ENCODE peak calls at places on chromosome 10, in eight cellular contexts. W, B, H, F, Q, R, E and Z are unnamed samples.

GRCh38 chr10:1737222-1738061 is at the start of gene ADARB2:
- DNase-seq in W (no peak), B (no peak), H (no peak), F (no peak), Q (no peak), R (no peak), E (no peak), Z (no peak)

GRCh38 chr10:99548041-99548530 is 15.3 kb downstream of the NKX2-3 start:
- DNase-seq in W (no peak), B (no peak), H (peak; percentile 75), F (no peak), Q (no peak), R (no peak), E (peak; percentile 31), Z (no peak)

GRCh38 chr10:5545778-5546710 is 21.3 kb downstream of the CALML3 start:
- DNase-seq in W (peak; percentile 50), B (peak; percentile 73), H (peak; percentile 96), F (no peak), Q (no peak), R (peak; percentile 79), E (peak; percentile 93), Z (peak; percentile 10)

GRCh38 chr10:69816536-69816935 is 14.8 kb downstream of the COL13A1 start:
- DNase-seq in W (no peak), B (no peak), H (no peak), F (no peak), Q (no peak), R (no peak), E (no peak), Z (no peak)

GRCh38 chr10:113273151-113273876 is 279.5 kb upstream of the HABP2 start:
- DNase-seq in W (peak; percentile 57), B (peak; percentile 80), H (no peak), F (no peak), Q (no peak), R (peak; percentile 70), E (no peak), Z (no peak)

GRCh38 chr10:4826788-4827324 is 849 bp downstream of the AKR1E2 start:
- DNase-seq in W (no peak), B (no peak), H (no peak), F (peak; percentile 22), Q (no peak), R (no peak), E (no peak), Z (no peak)

GRCh38 chr10:79018591-79019011 is 50.2 kb upstream of the ZMIZ1 start:
- DNase-seq in W (no peak), B (peak; percentile 44), H (no peak), F (no peak), Q (no peak), R (peak; percentile 62), E (no peak), Z (no peak)

GRCh38 chr10:79069325-79070090 is 742 bp downstream of the ZMIZ1 start:
- DNase-seq in W (peak; percentile 67), B (peak; percentile 92), H (peak; percentile 54), F (no peak), Q (peak; percentile 54), R (peak; percentile 86), E (peak; percentile 54), Z (peak; percentile 65)

GRCh38 chr10:102646610-102647432 is 2.5 kb downstream of the TRIM8 start:
- DNase-seq in W (no peak), B (peak; percentile 89), H (peak; percentile 43), F (no peak), Q (peak; percentile 51), R (peak; percentile 85), E (peak; percentile 43), Z (no peak)

GRCh38 chr10:68127995-68128394 is 18.7 kb downstream of the MYPN start:
- DNase-seq in W (no peak), B (no peak), H (no peak), F (no peak), Q (no peak), R (no peak), E (no peak), Z (no peak)

GRCh38 chr10:13862541-13863233 is 275.9 kb downstream of the PRPF18 start:
- DNase-seq in W (no peak), B (no peak), H (no peak), F (no peak), Q (no peak), R (no peak), E (peak; percentile 33), Z (no peak)

GRCh38 chr10:133087679-133088523 is at the start of gene ADGRA1:
- DNase-seq in W (no peak), B (no peak), H (no peak), F (no peak), Q (no peak), R (no peak), E (no peak), Z (no peak)

GRCh38 chr10:104308439-104308903 is 29.8 kb downstream of the ITPRIP start:
- DNase-seq in W (no peak), B (no peak), H (no peak), F (no peak), Q (no peak), R (no peak), E (peak; percentile 28), Z (no peak)

GRCh38 chr10:86413046-86413728 is 46.6 kb upstream of the GRID1 start:
- DNase-seq in W (no peak), B (no peak), H (no peak), F (no peak), Q (no peak), R (no peak), E (peak; percentile 28), Z (no peak)

GRCh38 chr10:46245381-46245900 is 41.4 kb upstream of the ANTXRL start:
- DNase-seq in W (no peak), B (peak; percentile 41), H (no peak), F (peak; percentile 78), Q (peak; percentile 1), R (no peak), E (no peak), Z (no peak)

GRCh38 chr10:26717476-26717875 is 20.0 kb downstream of the PDSS1 start:
- DNase-seq in W (no peak), B (no peak), H (no peak), F (no peak), Q (no peak), R (no peak), E (no peak), Z (no peak)

GRCh38 chr10:77711683-77712049 is 74.1 kb upstream of the KCNMA1 start:
- DNase-seq in W (no peak), B (no peak), H (no peak), F (no peak), Q (no peak), R (no peak), E (no peak), Z (no peak)
- TF ChIP-seq CTCF in W (peak; percentile 8), B (no peak), H (peak; percentile 21), F (no peak), Q (no peak), R (peak; percentile 2), E (no peak), Z (peak; percentile 60)

GRCh38 chr10:43361532-43362190 is 9.8 kb upstream of the FXYD4 start:
- DNase-seq in W (no peak), B (no peak), H (no peak), F (no peak), Q (no peak), R (no peak), E (no peak), Z (no peak)

GRCh38 chr10:43360086-43360485 is 11.3 kb upstream of the FXYD4 start:
- DNase-seq in W (no peak), B (no peak), H (no peak), F (no peak), Q (no peak), R (no peak), E (peak; percentile 22), Z (no peak)

DNA sequence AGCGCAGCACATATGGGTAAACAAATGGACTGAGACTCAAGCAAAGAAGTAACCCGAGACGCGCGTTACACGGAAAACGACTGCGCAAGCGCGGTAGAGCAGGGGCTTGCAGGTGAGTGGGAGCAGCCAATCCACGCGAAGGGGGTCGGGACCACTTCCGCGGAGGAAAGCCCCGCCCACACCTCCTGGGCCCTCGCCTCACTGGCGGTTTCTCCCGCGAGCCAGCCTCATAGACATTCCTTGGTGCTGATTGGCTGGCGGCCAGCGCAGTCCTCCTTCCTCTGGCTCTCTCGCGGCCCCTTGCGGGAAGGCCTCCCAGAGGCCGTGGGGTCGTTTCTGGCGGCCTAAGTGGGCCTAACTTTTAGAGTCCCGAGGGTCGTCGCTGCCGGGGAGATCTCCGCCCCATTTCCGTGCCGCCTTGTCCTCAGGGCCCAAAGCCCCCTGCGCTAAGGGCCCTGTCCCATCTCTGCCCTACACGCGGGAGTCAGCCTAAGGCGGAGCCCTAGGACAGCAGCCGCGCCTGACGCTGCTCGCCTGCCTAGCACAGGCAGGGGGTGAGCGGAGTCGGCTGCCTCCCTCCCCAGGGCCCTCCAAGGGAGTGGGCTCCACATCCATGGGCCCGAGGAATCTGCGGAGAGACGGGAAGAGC is 9.1 kb upstream of the FXYD4 start:
- DNase-seq in W (peak; percentile 97), B (peak; percentile 98), H (peak; percentile 86), F (peak; percentile 91), Q (peak; percentile 86), R (peak; percentile 100), E (peak; percentile 81), Z (peak; percentile 91)
- TF ChIP-seq CTCF in W (peak; percentile 59), B (peak; percentile 56), H (peak; percentile 50), F (no peak), Q (peak; percentile 13), R (peak; percentile 49), E (peak; percentile 48), Z (no peak)

DNA sequence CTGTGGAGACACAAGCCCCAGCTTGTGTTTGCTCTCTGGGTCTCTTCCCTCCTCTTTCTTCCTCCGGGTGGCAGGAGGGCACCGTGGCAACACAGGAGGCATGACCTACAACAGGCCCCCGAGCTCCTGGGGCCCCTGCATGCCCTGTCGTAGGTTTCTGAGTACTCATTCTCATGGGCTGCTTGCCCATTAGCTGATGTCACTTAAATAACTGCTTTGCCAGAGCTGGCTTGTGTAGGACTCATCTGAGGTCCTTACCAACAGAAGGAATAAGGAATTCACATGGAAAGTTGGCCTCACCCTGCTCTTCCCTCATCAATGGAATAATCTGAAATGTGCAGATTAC is 298.0 kb upstream of the PRKCQ start:
- DNase-seq in W (no peak), B (no peak), H (no peak), F (no peak), Q (no peak), R (no peak), E (no peak), Z (no peak)
- TF ChIP-seq CTCF in W (no peak), B (no peak), H (no peak), F (no peak), Q (no peak), R (no peak), E (no peak), Z (no peak)

GRCh38 chr10:60916025-60916424 is 28.0 kb downstream of the RHOBTB1 start:
- DNase-seq in W (no peak), B (no peak), H (no peak), F (no peak), Q (no peak), R (no peak), E (peak; percentile 27), Z (no peak)
- TF ChIP-seq CTCF in W (peak; percentile 30), B (no peak), H (no peak), F (no peak), Q (no peak), R (no peak), E (peak; percentile 41), Z (peak; percentile 41)

GRCh38 chr10:127524229-127524628 is 24.9 kb upstream of the NPS start:
- DNase-seq in W (no peak), B (no peak), H (peak; percentile 23), F (no peak), Q (no peak), R (no peak), E (no peak), Z (no peak)
- TF ChIP-seq CTCF in W (no peak), B (no peak), H (no peak), F (no peak), Q (no peak), R (no peak), E (no peak), Z (peak; percentile 34)

GRCh38 chr10:125692246-125692931 is 9.4 kb upstream of the TEX36 start:
- DNase-seq in W (no peak), B (no peak), H (no peak), F (no peak), Q (no peak), R (no peak), E (no peak), Z (no peak)
- TF ChIP-seq CTCF in W (no peak), B (no peak), H (no peak), F (no peak), Q (no peak), R (no peak), E (no peak), Z (no peak)